ENCODE peak calls at places on chromosomes 12 and 14, in six cellular contexts. R is adrenal gland; U is CD4-positive, alpha-beta T cell; Z is glutamatergic neuron; P is testis; I is endodermal cell. W is an unnamed sample.

GRCh38 chr14:104154246-104154645 is 15.9 kb downstream of the KIF26A start:
- DNase-seq in U (no peak), R (no peak), Z (no peak), P (no peak), I (no peak), W (no peak)

GRCh38 chr14:100399052-100399849 is 76.1 kb downstream of the SLC25A47 start:
- DNase-seq in U (no peak), P (no peak), Z (peak; percentile 71), R (peak; percentile 73), I (no peak), W (no peak)

GRCh38 chr12:104519190-104519857 is 62.6 kb downstream of the CHST11 start:
- DNase-seq in I (peak; percentile 34), R (no peak), Z (no peak), P (no peak), U (no peak), W (no peak)

GRCh38 chr12:67457136-67457535 is 188.0 kb downstream of the CAND1 start:
- DNase-seq in U (no peak), Z (no peak), R (no peak), I (no peak), P (no peak), W (no peak)

GRCh38 chr14:65043893-65044595 is 57.3 kb downstream of the FNTB start:
- DNase-seq in Z (no peak), I (no peak), U (no peak), P (no peak), R (no peak), W (no peak)

GRCh38 chr12:122354958-122355641 is 67.4 kb downstream of the CLIP1 start:
- DNase-seq in R (no peak), I (peak; percentile 10), Z (no peak), U (no peak), P (no peak), W (no peak)

GRCh38 chr12:3165311-3165931 is 88.2 kb downstream of the TSPAN9 start:
- DNase-seq in Z (no peak), P (peak; percentile 31), U (no peak), R (no peak), I (no peak), W (no peak)

GRCh38 chr12:130429656-130430505 is 92.2 kb downstream of the PIWIL1 start:
- DNase-seq in I (peak; percentile 44), Z (no peak), R (peak; percentile 39), U (no peak), P (no peak), W (no peak)

GRCh38 chr12:55743967-55744931 is 1.3 kb downstream of the GDF11 start:
- DNase-seq in U (no peak), I (peak; percentile 78), P (no peak), R (peak; percentile 51), Z (peak; percentile 46), W (peak; percentile 40)

GRCh38 chr12:132475304-132476037 is 14.5 kb upstream of the FBRSL1 start:
- DNase-seq in I (no peak), R (no peak), P (no peak), U (no peak), Z (no peak), W (no peak)

GRCh38 chr12:108196319-108196718 is 67.2 kb downstream of the WSCD2 start:
- DNase-seq in R (no peak), P (no peak), Z (no peak), I (no peak), U (no peak), W (no peak)

GRCh38 chr14:101282418-101282817 is 278.9 kb upstream of the DIO3 start:
- DNase-seq in P (no peak), Z (no peak), U (no peak), R (no peak), I (no peak), W (no peak)

GRCh38 chr14:61201171-61201570 is 80.0 kb downstream of the TMEM30B start:
- DNase-seq in P (no peak), U (no peak), I (no peak), Z (no peak), R (no peak), W (no peak)

GRCh38 chr14:90500665-90501370 is 104.0 kb downstream of the CALM1 start:
- DNase-seq in U (no peak), R (no peak), P (no peak), Z (no peak), I (no peak), W (no peak)

GRCh38 chr12:65720136-65720535 is 104.1 kb upstream of the HMGA2 start:
- DNase-seq in P (no peak), Z (no peak), U (no peak), R (no peak), I (peak; percentile 43), W (no peak)

GRCh38 chr14:61322011-61322798 is 826 bp downstream of the PRKCH start:
- DNase-seq in I (peak; percentile 71), U (peak; percentile 36), Z (peak; percentile 18), R (no peak), P (no peak), W (no peak)

GRCh38 chr14:21840765-21841164 is 167.1 kb upstream of the OR4E1 start:
- DNase-seq in U (no peak), Z (no peak), P (no peak), R (no peak), I (peak; percentile 58), W (no peak)

GRCh38 chr12:93748672-93749403 is 71.7 kb downstream of the CRADD start:
- DNase-seq in U (no peak), I (no peak), P (no peak), Z (no peak), R (no peak), W (no peak)

GRCh38 chr14:34237677-34238076 is 224.4 kb downstream of the SPTSSA start:
- DNase-seq in U (no peak), R (no peak), Z (no peak), P (no peak), I (no peak), W (no peak)

GRCh38 chr12:92753976-92754885 is 51.4 kb downstream of the PLEKHG7 start:
- DNase-seq in U (no peak), I (no peak), P (no peak), R (peak; percentile 68), Z (no peak), W (no peak)

GRCh38 chr12:51183349-51183748 is 10.4 kb upstream of the TFCP2 start:
- DNase-seq in U (no peak), P (no peak), I (no peak), R (no peak), Z (no peak), W (no peak)

GRCh38 chr12:132338781-132339180 is 9.4 kb upstream of the GALNT9 start:
- DNase-seq in Z (no peak), U (no peak), P (no peak), I (no peak), R (no peak), W (no peak)

GRCh38 chr14:54011001-54011400 is 54.4 kb upstream of the BMP4 start:
- DNase-seq in I (no peak), Z (no peak), U (no peak), R (no peak), P (no peak), W (no peak)

GRCh38 chr12:122888232-122888752 is 7.6 kb downstream of the VPS37B start:
- DNase-seq in U (no peak), R (peak; percentile 81), P (peak; percentile 56), Z (no peak), I (peak; percentile 81), W (no peak)

GRCh38 chr12:16323638-16324037 is 23.8 kb upstream of the MGST1 start:
- DNase-seq in P (no peak), U (no peak), Z (no peak), R (no peak), I (no peak), W (no peak)

GRCh38 chr14:73761621-73762355 is 47.6 kb upstream of the PNMA1 start:
- DNase-seq in P (no peak), I (no peak), R (no peak), U (no peak), Z (no peak), W (no peak)

GRCh38 chr14:73758392-73759182 is 44.4 kb upstream of the PNMA1 start:
- DNase-seq in I (peak; percentile 95), P (peak; percentile 75), U (peak; percentile 60), R (peak; percentile 87), Z (peak; percentile 75), W (peak; percentile 75)

GRCh38 chr14:73759183-73759713 is 45.1 kb upstream of the PNMA1 start:
- DNase-seq in P (peak; percentile 72), Z (peak; percentile 79), U (peak; percentile 58), I (peak; percentile 63), R (peak; percentile 79), W (peak; percentile 69)

GRCh38 chr14:73760598-73761586 is 46.7 kb upstream of the PNMA1 start:
- DNase-seq in P (no peak), I (no peak), Z (no peak), U (no peak), R (no peak), W (no peak)

GRCh38 chr14:73759714-73760597 is 45.8 kb upstream of the PNMA1 start:
- DNase-seq in Z (peak; percentile 92), P (peak; percentile 97), R (peak; percentile 98), I (peak; percentile 98), U (peak; percentile 92), W (peak; percentile 95)
- TF ChIP-seq CTCF in Z (peak; percentile 37), P (no peak), R (peak; percentile 52), I (peak; percentile 33), U (no peak), W (no peak)

GRCh38 chr12:54021432-54022013 is 6.7 kb upstream of the HOXC6 start:
- DNase-seq in R (peak; percentile 89), Z (no peak), I (peak; percentile 94), P (no peak), U (no peak), W (peak; percentile 66)
- TF ChIP-seq CTCF in R (peak; percentile 10), Z (no peak), I (peak; percentile 65), P (no peak), U (no peak), W (peak; percentile 12)

GRCh38 chr12:79373896-79374499 is 316.8 kb downstream of the PAWR start:
- DNase-seq in P (peak; percentile 18), R (no peak), Z (peak; percentile 74), I (peak; percentile 90), U (no peak), W (peak; percentile 52)

GRCh38 chr12:79375050-79375449 is 315.7 kb downstream of the PAWR start:
- DNase-seq in P (no peak), I (peak; percentile 57), R (no peak), U (no peak), Z (no peak), W (no peak)

GRCh38 chr12:79371226-79371625 is 319.5 kb downstream of the PAWR start:
- DNase-seq in R (no peak), P (no peak), I (peak; percentile 49), Z (no peak), U (no peak), W (no peak)

GRCh38 chr12:79378496-79378895 is 312.3 kb downstream of the PAWR start:
- DNase-seq in I (no peak), P (no peak), R (no peak), Z (no peak), U (no peak), W (no peak)

GRCh38 chr12:79374543-79374942 is 316.2 kb downstream of the PAWR start:
- DNase-seq in R (no peak), P (no peak), Z (no peak), U (no peak), I (no peak), W (no peak)
- TF ChIP-seq CTCF in R (no peak), P (no peak), Z (no peak), U (no peak), I (peak; percentile 24), W (no peak)

GRCh38 chr12:113130457-113131135 is 5.0 kb downstream of the RASAL1 start:
- DNase-seq in R (peak; percentile 72), P (peak; percentile 67), Z (peak; percentile 45), U (no peak), I (peak; percentile 93), W (peak; percentile 41)
- TF ChIP-seq CTCF in R (no peak), P (no peak), Z (no peak), U (no peak), I (peak; percentile 72), W (no peak)